ENCODE peak calls at places on chromosomes 1 and 21, in ten cellular contexts. Z, X, M, F, D, L, J, Q, W and G are unnamed samples.

GRCh38 chr1:77395051-77395450 is 113.2 kb downstream of the AK5 start:
- DNase-seq in Z (no peak), X (no peak), M (no peak), F (no peak), D (no peak), L (no peak), J (no peak), Q (no peak), W (no peak), G (no peak)

GRCh38 chr1:171141336-171142051 is 43.6 kb upstream of the FMO2 start:
- DNase-seq in Z (no peak), X (peak), M (no peak), F (no peak), D (peak), L (peak), J (no peak), Q (no peak), W (no peak), G (no peak)

GRCh38 chr1:64042331-64043100 is 160.9 kb upstream of the UBE2U start:
- DNase-seq in Z (no peak), X (no peak), M (no peak), F (no peak), D (peak), L (peak), J (no peak), Q (no peak), W (peak), G (peak)

GRCh38 chr1:36594041-36594440 is 111.3 kb upstream of the CSF3R start:
- DNase-seq in Z (no peak), X (no peak), M (no peak), F (no peak), D (no peak), L (no peak), J (no peak), Q (no peak), W (no peak), G (no peak)

GRCh38 chr1:3384407-3384806 is 70.1 kb upstream of the ARHGEF16 start:
- DNase-seq in Z (no peak), X (no peak), M (no peak), F (no peak), D (no peak), L (no peak), J (no peak), Q (no peak), W (no peak), G (no peak)

GRCh38 chr1:163290025-163290610 is 31.6 kb upstream of the NUF2 start:
- DNase-seq in Z (no peak), X (no peak), M (no peak), F (no peak), D (no peak), L (no peak), J (no peak), Q (no peak), W (no peak), G (no peak)

GRCh38 chr1:25744636-25745425 is 55.2 kb upstream of the SELENON start:
- DNase-seq in Z (no peak), X (no peak), M (no peak), F (no peak), D (no peak), L (no peak), J (no peak), Q (no peak), W (no peak), G (no peak)

GRCh38 chr1:171501305-171502021 is 16.1 kb downstream of the PRRC2C start:
- DNase-seq in Z (no peak), X (no peak), M (no peak), F (no peak), D (no peak), L (no peak), J (no peak), Q (no peak), W (no peak), G (no peak)

GRCh38 chr21:26849428-26850115 is 4.4 kb upstream of the ADAMTS1 start:
- DNase-seq in Z (no peak), X (no peak), M (peak), F (no peak), D (no peak), L (no peak), J (peak), Q (no peak), W (no peak), G (no peak)

GRCh38 chr1:97870574-97870973 is 50.3 kb downstream of the DPYD start:
- DNase-seq in Z (no peak), X (no peak), M (no peak), F (no peak), D (no peak), L (no peak), J (no peak), Q (no peak), W (no peak), G (no peak)

GRCh38 chr1:214341918-214342317 is 61.0 kb downstream of the SMYD2 start:
- DNase-seq in Z (no peak), X (no peak), M (no peak), F (no peak), D (no peak), L (no peak), J (no peak), Q (no peak), W (no peak), G (no peak)

GRCh38 chr1:41381691-41382530 is 20.7 kb downstream of the FOXO6 start:
- DNase-seq in Z (peak), X (no peak), M (peak), F (no peak), D (peak), L (no peak), J (no peak), Q (no peak), W (peak), G (peak)

GRCh38 chr1:97385536-97385935 is 535.3 kb downstream of the DPYD start:
- DNase-seq in Z (no peak), X (no peak), M (no peak), F (no peak), D (no peak), L (no peak), J (no peak), Q (no peak), W (no peak), G (no peak)

GRCh38 chr1:47709302-47710074 is 271.6 kb downstream of the FOXD2 start:
- DNase-seq in Z (peak), X (no peak), M (no peak), F (no peak), D (no peak), L (no peak), J (peak), Q (no peak), W (no peak), G (no peak)

GRCh38 chr1:150065184-150065871 is 2.2 kb upstream of the VPS45 start:
- DNase-seq in Z (no peak), X (no peak), M (peak), F (no peak), D (no peak), L (no peak), J (no peak), Q (no peak), W (no peak), G (no peak)

GRCh38 chr1:89277725-89278124 is 5.1 kb upstream of the GBP5 start:
- DNase-seq in Z (no peak), X (no peak), M (no peak), F (no peak), D (no peak), L (no peak), J (no peak), Q (no peak), W (no peak), G (no peak)

GRCh38 chr1:37691497-37692077 is 729 bp upstream of the CDCA8 start:
- DNase-seq in Z (no peak), X (peak), M (peak), F (no peak), D (peak), L (peak), J (peak), Q (peak), W (peak), G (peak)

GRCh38 chr21:15282666-15283065 is 217.9 kb upstream of the NRIP1 start:
- DNase-seq in Z (no peak), X (no peak), M (no peak), F (no peak), D (no peak), L (no peak), J (no peak), Q (no peak), W (no peak), G (no peak)

GRCh38 chr21:45327458-45328197 is 39.9 kb upstream of the POFUT2 start:
- DNase-seq in Z (no peak), X (no peak), M (no peak), F (no peak), D (peak), L (peak), J (no peak), Q (peak), W (no peak), G (no peak)

GRCh38 chr1:60068393-60069045 is 5.1 kb downstream of the C1orf87 start:
- DNase-seq in Z (no peak), X (no peak), M (no peak), F (no peak), D (no peak), L (no peak), J (no peak), Q (no peak), W (no peak), G (no peak)

GRCh38 chr1:115668579-115668978 is 26.8 kb downstream of the VANGL1 start:
- DNase-seq in Z (no peak), X (no peak), M (peak), F (no peak), D (no peak), L (no peak), J (no peak), Q (no peak), W (no peak), G (no peak)

GRCh38 chr1:180911640-180912161 is 996 bp upstream of the KIAA1614 start:
- DNase-seq in Z (no peak), X (no peak), M (no peak), F (no peak), D (peak), L (peak), J (no peak), Q (no peak), W (no peak), G (no peak)

GRCh38 chr1:174242856-174243255 is 83.5 kb downstream of the RABGAP1L start:
- DNase-seq in Z (no peak), X (no peak), M (no peak), F (no peak), D (no peak), L (no peak), J (no peak), Q (no peak), W (no peak), G (no peak)

GRCh38 chr1:157314408-157314807 is 176.2 kb upstream of the ETV3 start:
- DNase-seq in Z (no peak), X (no peak), M (no peak), F (no peak), D (no peak), L (no peak), J (no peak), Q (no peak), W (no peak), G (no peak)

GRCh38 chr1:113390871-113391642 is 742 bp downstream of the MAGI3 start:
- DNase-seq in Z (peak), X (peak), M (no peak), F (no peak), D (peak), L (peak), J (peak), Q (peak), W (peak), G (peak)

GRCh38 chr21:44456915-44457736 is 1.8 kb downstream of the LRRC3 start:
- DNase-seq in Z (no peak), X (no peak), M (no peak), F (no peak), D (peak), L (peak), J (no peak), Q (no peak), W (no peak), G (peak)

DNA sequence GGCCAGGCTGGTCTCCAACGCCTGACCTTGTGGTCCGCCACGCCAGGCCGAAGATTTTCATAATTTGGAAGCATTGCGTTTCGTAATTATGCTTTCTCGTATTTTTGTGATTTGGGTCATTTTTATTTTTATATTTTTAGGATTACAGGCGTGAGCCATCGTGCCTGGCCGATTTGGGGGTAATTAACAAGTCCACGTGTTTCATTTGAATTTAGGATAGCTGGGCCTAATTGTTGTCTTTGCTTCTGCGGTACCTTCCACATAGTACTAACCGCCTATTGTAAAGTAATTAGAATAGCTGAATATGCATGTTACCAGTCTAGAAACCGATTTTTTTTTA is 1.0 kb downstream of the RCC1 start:
- DNase-seq in Z (no peak), X (no peak), M (no peak), F (no peak), D (no peak), L (no peak), J (no peak), Q (no peak), W (no peak), G (no peak)
- TF ChIP-seq POLR2AphosphoS5 in Z (no peak), X (no peak), M (peak), F (no peak), D (no peak), L (no peak), J (no peak), Q (no peak), W (no peak), G (no peak)

DNA sequence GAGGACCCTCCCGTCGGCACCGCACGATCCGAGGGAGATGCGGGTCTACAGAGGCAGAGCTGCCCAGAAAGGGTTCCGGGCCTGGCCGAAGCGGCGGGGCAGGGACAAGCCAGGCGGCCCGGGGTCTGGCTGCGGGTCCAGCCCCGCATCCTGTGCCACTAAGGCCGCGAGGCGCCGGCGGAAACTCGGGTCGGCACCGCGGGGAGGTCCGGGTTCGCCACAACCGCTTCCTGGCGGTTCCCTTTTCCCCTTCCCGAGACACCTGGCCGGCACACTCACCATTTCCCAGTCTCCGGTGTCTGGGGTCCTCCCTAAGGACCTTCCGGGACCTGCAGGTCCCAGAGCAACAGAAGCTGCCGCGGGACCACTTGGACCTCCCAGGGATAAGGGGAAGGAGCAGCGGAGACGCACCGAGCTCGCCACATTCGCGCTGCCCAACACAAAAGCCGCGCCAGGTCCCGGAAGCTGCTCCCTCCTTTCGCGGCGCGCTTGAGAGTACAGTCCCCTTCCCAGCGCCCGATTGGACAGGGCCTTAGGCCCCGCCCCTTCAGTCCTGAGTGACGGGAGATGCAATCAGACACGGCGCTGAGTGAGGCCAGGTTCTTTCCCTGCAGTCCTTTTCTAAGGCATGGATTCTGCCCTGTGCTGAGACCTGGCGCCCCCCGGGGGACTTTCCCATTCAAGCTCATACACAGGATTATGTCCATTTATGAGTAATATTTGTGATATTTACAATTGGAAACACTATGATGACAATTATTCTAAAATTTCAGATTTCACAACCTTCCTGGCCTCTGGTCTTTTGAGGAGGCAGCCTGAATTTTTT is at the start of gene ZNF670:
- DNase-seq in Z (peak), X (peak), M (peak), F (peak), D (peak), L (peak), J (peak), Q (peak), W (peak), G (peak)
- TF ChIP-seq POLR2A in Z (peak), X (peak), M (peak), F (peak), D (peak), L (no peak), J (peak), Q (no peak), W (no peak), G (peak)

GRCh38 chr1:45491464-45492260 is 699 bp upstream of the TESK2 start:
- DNase-seq in Z (no peak), X (no peak), M (no peak), F (no peak), D (no peak), L (no peak), J (no peak), Q (peak), W (no peak), G (no peak)

GRCh38 chr1:45492691-45493090 is 1.7 kb upstream of the TESK2 start:
- DNase-seq in Z (no peak), X (no peak), M (no peak), F (no peak), D (no peak), L (no peak), J (no peak), Q (peak), W (no peak), G (no peak)

GRCh38 chr1:45488978-45489377 is 2.0 kb downstream of the TESK2 start:
- DNase-seq in Z (no peak), X (no peak), M (no peak), F (no peak), D (no peak), L (no peak), J (no peak), Q (peak), W (no peak), G (no peak)

GRCh38 chr1:45490121-45490622 is 791 bp downstream of the TESK2 start:
- DNase-seq in Z (no peak), X (no peak), M (no peak), F (no peak), D (no peak), L (no peak), J (no peak), Q (peak), W (no peak), G (no peak)

GRCh38 chr1:45490623-45491463 is at the start of gene TESK2:
- DNase-seq in Z (peak), X (peak), M (peak), F (peak), D (peak), L (peak), J (peak), Q (peak), W (peak), G (peak)
- TF ChIP-seq POLR2AphosphoS5 in Z (no peak), X (peak), M (peak), F (peak), D (peak), L (peak), J (peak), Q (peak), W (peak), G (peak)

DNA sequence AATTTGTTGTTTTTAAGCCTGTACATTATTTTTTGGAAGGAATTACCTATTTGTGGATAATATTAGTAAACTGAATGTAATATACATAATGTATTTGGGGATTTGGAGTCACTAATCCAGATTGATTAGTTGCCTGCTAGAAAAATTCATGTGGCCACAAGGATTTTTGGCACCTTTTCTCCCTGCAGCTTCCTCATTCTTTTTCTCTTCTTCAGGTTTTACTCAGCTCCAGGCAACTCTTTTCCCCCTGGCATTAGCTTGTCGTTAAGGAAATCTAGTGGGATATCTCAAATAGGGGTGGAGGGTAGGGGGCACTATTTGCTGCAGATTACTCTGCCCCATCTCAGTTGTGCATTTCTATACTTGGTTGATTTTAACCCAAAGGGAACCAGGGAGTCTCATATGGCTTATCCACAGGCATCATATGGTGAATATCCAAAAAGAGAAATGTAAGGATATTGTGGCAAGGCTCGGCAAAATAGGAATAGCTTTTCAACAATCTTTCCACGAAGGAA is 203.1 kb downstream of the NFIA start:
- DNase-seq in Z (no peak), X (no peak), M (no peak), F (no peak), D (no peak), L (no peak), J (no peak), Q (no peak), W (no peak), G (no peak)
- TF ChIP-seq POLR2A in Z (no peak), X (no peak), M (no peak), F (no peak), D (no peak), L (no peak), J (no peak), Q (no peak), W (no peak), G (no peak)

DNA sequence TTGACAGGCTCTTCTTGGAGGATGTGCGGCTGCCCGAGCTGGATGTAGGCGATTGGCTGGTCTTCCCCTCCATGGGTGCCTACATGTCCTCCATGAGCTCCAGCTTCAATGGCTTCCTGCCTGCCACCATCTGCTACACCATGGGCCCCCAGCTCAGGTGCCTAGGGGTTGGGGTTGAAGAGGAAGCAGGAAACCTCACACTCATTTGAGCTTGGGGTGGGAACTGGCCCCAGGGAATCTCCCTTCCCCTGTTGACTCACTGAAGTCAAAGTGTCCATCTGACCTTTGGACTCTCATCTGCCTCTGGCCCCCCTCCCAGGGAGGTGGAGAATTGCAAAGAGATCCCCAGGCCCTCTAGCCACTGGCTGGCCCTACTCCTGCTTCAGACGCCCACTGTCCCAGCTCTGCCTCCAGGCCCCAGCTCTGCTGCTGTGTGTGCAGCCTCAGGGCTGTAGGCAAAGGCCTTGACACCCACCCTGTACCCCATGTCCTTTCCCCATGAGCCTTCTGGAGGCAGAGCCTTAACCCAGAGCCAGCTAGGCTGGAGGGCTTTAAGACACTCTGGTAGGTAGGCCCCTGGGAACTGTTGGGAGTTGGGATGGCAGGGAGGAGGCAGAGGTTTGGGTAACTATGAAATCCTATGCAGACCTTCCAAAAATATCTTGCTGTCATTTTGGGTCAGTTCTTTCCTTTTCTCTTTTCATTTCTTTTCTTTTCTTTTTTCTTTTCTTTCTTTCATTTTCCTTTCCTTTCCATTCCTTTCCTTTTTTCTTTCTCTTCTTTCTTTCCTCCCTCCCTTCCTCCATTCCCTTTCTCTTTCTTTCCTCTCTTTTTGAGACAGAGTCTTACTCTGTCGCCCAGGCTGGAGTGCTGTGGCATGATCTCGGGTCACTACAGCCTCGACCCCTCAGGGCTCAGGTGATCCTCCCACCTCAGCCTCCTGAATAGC is 66.9 kb upstream of the TINAGL1 start:
- DNase-seq in Z (no peak), X (no peak), M (no peak), F (peak), D (no peak), L (no peak), J (no peak), Q (no peak), W (no peak), G (no peak)
- TF ChIP-seq POLR2AphosphoS5 in Z (no peak), X (no peak), M (no peak), F (no peak), D (no peak), L (no peak), J (no peak), Q (no peak), W (no peak), G (no peak)

DNA sequence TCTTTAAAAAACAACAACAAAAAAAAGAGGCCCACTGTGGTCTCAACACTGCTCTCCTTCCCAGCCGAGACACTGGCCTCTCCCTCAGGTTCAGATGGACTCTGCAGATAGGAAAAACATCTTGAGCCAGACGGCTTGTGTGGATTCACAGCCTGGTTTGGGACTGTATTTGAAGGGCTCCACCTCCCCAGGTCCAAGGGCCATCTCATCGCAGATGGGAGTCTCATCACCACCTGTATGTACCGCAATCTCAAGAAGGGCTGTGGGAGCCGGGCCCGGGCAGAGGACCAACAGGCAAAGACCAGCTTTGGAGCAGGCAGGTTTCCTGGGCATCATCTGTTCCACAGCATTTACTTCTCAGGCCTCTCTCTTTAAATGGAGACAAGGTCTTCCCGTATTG is 10.3 kb downstream of the ZBTB48 start:
- DNase-seq in Z (no peak), X (no peak), M (no peak), F (no peak), D (no peak), L (no peak), J (no peak), Q (no peak), W (no peak), G (no peak)
- TF ChIP-seq POLR2A in Z (no peak), X (no peak), M (no peak), F (no peak), D (no peak), L (no peak), J (peak), Q (no peak), W (no peak), G (no peak)